ENCODE peak calls at places on chromosomes 3 and 15, in six cellular contexts. B, K, L, W, H and C are unnamed samples.
A peak's percentile ranks its signal among the peaks of the same experiment; 100 is the strongest.

GRCh38 chr3:16307832-16308531 is 43.0 kb downstream of the OXNAD1 start:
- DNase-seq in B (no peak), K (no peak), H (no peak), L (no peak), W (no peak), C (no peak)

GRCh38 chr15:71559616-71560015 is 250.7 kb upstream of the NR2E3 start:
- DNase-seq in W (no peak), K (no peak), L (no peak), H (no peak), B (no peak), C (no peak)

GRCh38 chr3:172106989-172107388 is 67.6 kb downstream of the FNDC3B start:
- DNase-seq in W (no peak), H (no peak), L (no peak), K (peak; percentile 78), B (no peak), C (no peak)

GRCh38 chr3:122080188-122080587 is 25.0 kb downstream of the CD86 start:
- DNase-seq in H (no peak), K (no peak), L (no peak), B (no peak), W (no peak), C (no peak)

GRCh38 chr15:80849308-80849707 is 70.1 kb downstream of the CEMIP start:
- DNase-seq in W (no peak), L (no peak), B (no peak), K (peak; percentile 81), H (no peak), C (no peak)

GRCh38 chr15:23648920-23649515 is 1.4 kb upstream of the MAGEL2 start:
- DNase-seq in B (no peak), L (no peak), W (peak; percentile 74), H (no peak), K (no peak), C (peak; percentile 69)

GRCh38 chr3:58487140-58487886 is 4.6 kb upstream of the KCTD6 start:
- DNase-seq in W (no peak), B (no peak), H (no peak), K (no peak), L (peak; percentile 67), C (no peak)

GRCh38 chr3:177421176-177421782 is 224.0 kb upstream of the TBL1XR1 start:
- DNase-seq in B (no peak), L (no peak), K (no peak), H (no peak), W (no peak), C (no peak)

GRCh38 chr15:58361291-58361759 is 70.5 kb upstream of the LIPC start:
- DNase-seq in L (no peak), B (no peak), H (no peak), K (no peak), W (no peak), C (no peak)

GRCh38 chr3:79202471-79203143 is 565.2 kb downstream of the ROBO1 start:
- DNase-seq in K (no peak), W (no peak), L (no peak), H (no peak), B (no peak), C (peak; percentile 17)

GRCh38 chr3:172836390-172836997 is 86.0 kb downstream of the ECT2 start:
- DNase-seq in W (peak; percentile 78), L (no peak), B (peak; percentile 32), H (no peak), K (no peak), C (peak; percentile 70)

GRCh38 chr3:117964814-117965213 is 1069.8 kb downstream of the IGSF11 start:
- DNase-seq in B (no peak), L (no peak), K (no peak), H (no peak), W (no peak), C (no peak)

GRCh38 chr3:39639344-39640236 is 169.8 kb upstream of the MYRIP start:
- DNase-seq in B (peak; percentile 45), L (no peak), W (peak; percentile 59), K (peak; percentile 31), H (peak; percentile 47), C (peak; percentile 3)

GRCh38 chr15:47185222-47185800 is 532.0 kb upstream of the SEMA6D start:
- DNase-seq in K (no peak), W (no peak), L (no peak), H (no peak), B (no peak), C (no peak)

GRCh38 chr3:12224181-12225147 is 64.4 kb upstream of the PPARG start:
- DNase-seq in K (no peak), L (no peak), H (no peak), B (no peak), W (peak; percentile 66), C (peak; percentile 29)

GRCh38 chr15:90037961-90038633 is 37.0 kb downstream of the ZNF710 start:
- DNase-seq in W (peak; percentile 41), L (no peak), B (no peak), K (no peak), H (no peak), C (no peak)

GRCh38 chr3:114498779-114499370 is 205.0 kb downstream of the TIGIT start:
- DNase-seq in H (no peak), L (peak; percentile 64), K (no peak), B (no peak), W (no peak), C (peak; percentile 36)

GRCh38 chr15:70262591-70263274 is 165.0 kb upstream of the TLE3 start:
- DNase-seq in B (no peak), K (no peak), L (peak; percentile 25), H (no peak), W (no peak), C (no peak)
- H3K4me1 ChIP-seq in B (peaks cover 7% of the 10 kb centered on the region), K (peaks cover 4% of the 10 kb centered on the region), L (peaks cover 4% of the 10 kb centered on the region), H (peaks cover 4% of the 10 kb centered on the region), W (no peaks in the 10 kb centered on the region), C (peaks cover 22% of the 10 kb centered on the region)

DNA sequence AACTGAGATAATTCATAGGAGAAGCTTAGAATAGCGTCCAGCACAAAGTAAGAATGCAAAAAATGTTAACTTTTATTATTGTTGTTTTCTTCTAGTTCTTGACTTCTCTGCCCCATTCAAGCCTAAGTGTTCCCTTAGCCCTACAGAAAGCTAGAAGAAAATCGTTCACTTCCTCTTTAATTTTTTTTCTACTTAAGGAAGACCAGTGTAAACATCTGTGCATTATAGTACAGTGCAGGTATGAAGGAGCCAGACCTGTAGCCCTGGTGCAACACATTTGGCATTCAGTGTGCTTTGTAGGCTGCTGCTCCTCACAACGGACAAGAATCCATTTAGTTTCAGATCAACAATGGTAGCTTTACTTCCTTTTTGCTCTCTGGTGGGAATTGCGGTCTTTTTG is 127.8 kb upstream of the SLC7A14 start:
- DNase-seq in B (no peak), L (no peak), H (no peak), W (no peak), K (no peak), C (no peak)
- H3K4me1 ChIP-seq in B (no peaks in the 10 kb centered on the region), L (no peaks in the 10 kb centered on the region), H (no peaks in the 10 kb centered on the region), W (no peaks in the 10 kb centered on the region), K (no peaks in the 10 kb centered on the region), C (no peaks in the 10 kb centered on the region)

GRCh38 chr3:41116851-41117250 is 82.5 kb upstream of the CTNNB1 start:
- DNase-seq in K (no peak), H (no peak), L (no peak), W (peak; percentile 23), B (no peak), C (no peak)
- H3K4me1 ChIP-seq in K (peaks cover 4% of the 10 kb centered on the region), H (peaks cover 2% of the 10 kb centered on the region), L (peaks cover 5% of the 10 kb centered on the region), W (peaks cover 10% of the 10 kb centered on the region), B (no peaks in the 10 kb centered on the region), C (peaks cover 16% of the 10 kb centered on the region)

DNA sequence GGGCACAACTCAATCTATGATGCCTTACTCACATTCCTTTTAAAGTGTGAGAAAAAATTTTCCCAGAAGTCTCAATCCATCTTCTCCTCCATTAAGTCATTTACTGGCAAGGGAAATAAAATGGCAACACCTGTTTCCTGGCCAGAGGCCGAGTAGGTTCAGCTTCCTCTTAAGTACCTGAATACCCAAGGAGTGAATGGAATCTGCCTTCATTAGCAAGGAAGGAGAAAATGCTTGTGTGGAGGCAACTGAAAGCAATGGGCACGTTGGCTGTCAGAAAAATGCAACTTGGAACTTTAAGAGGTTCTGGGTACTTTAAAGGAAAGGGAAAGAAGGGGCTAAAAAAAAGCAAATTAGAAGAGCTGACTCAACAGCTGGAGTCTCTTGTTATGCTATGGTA is 423.6 kb upstream of the ARL6 start:
- DNase-seq in B (no peak), K (no peak), H (peak; percentile 28), W (no peak), L (no peak), C (no peak)
- H3K4me1 ChIP-seq in B (no peaks in the 10 kb centered on the region), K (no peaks in the 10 kb centered on the region), H (no peaks in the 10 kb centered on the region), W (no peaks in the 10 kb centered on the region), L (no peaks in the 10 kb centered on the region), C (no peaks in the 10 kb centered on the region)